ENCODE peak calls at places on chromosomes 16 and 17, in five cellular contexts. V is BJ, T is heart left ventricle, O is neural progenitor cell, Q is brain microvascular endothelial cell. E is an unnamed sample.

GRCh38 chr16:31260136-31260931 is 559 bp downstream of the ITGAM start:
- DNase-seq in V (no peak), T (no peak), O (no peak), Q (no peak), E (no peak)

GRCh38 chr17:66775262-66775661 is 59.7 kb upstream of the CACNG5 start:
- DNase-seq in V (no peak), T (no peak), O (no peak), Q (no peak), E (no peak)

GRCh38 chr16:87896924-87897562 is 27.7 kb upstream of the SLC7A5 start:
- DNase-seq in V (no peak), T (no peak), O (no peak), Q (no peak), E (no peak)

GRCh38 chr16:85425061-85425662 is 188.0 kb upstream of the GSE1 start:
- DNase-seq in V (no peak), T (no peak), O (peak), Q (no peak), E (no peak)

GRCh38 chr16:76059186-76059585 is 218.0 kb upstream of the CNTNAP4 start:
- DNase-seq in V (no peak), T (no peak), O (no peak), Q (no peak), E (no peak)

GRCh38 chr17:72512649-72513556 is 392.1 kb downstream of the SOX9 start:
- DNase-seq in V (no peak), T (no peak), O (no peak), Q (no peak), E (no peak)

GRCh38 chr17:77634710-77635109 is 323.8 kb upstream of the TNRC6C start:
- DNase-seq in V (no peak), T (no peak), O (peak), Q (no peak), E (no peak)

GRCh38 chr17:73393962-73394361 is 82.2 kb upstream of the CDC42EP4 start:
- DNase-seq in V (no peak), T (no peak), O (no peak), Q (peak), E (no peak)

GRCh38 chr17:71666047-71666446 is 454.8 kb upstream of the SOX9 start:
- DNase-seq in V (no peak), T (no peak), O (no peak), Q (no peak), E (no peak)

DNA sequence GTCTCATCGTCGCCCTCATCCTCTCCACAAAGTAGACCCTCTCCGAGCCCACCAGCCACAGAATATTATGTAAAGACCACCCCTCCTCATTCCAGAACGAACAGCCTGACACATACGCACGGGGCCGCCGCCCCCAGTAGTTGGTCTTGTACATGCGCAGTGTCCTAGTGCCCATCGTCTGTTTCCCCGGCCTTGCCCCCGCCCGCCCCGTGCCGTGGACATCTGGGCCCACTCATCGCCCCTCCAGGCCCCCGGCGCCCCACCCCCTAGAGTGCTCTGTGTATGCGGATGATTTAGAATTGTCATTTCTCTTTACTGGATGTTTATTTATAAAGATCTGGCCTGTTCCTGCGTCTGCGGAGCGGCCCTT is 475 bp upstream of the AMDHD2 start:
- DNase-seq in V (no peak), T (peak), O (no peak), Q (no peak), E (no peak)
- H3K4me3 ChIP-seq in V (no peak), T (peak), O (peak), Q (peak), E (no peak)

GRCh38 chr16:77721752-77722314 is 481 bp upstream of the NUDT7 start:
- DNase-seq in V (no peak), T (no peak), O (peak), Q (no peak), E (no peak)
- H3K4me3 ChIP-seq in V (no peak), T (peak), O (no peak), Q (no peak), E (no peak)

GRCh38 chr16:56470666-56471065 is 19.3 kb downstream of the OGFOD1 start:
- DNase-seq in V (no peak), T (no peak), O (no peak), Q (no peak), E (no peak)

GRCh38 chr16:56468800-56469199 is 17.4 kb downstream of the OGFOD1 start:
- DNase-seq in V (no peak), T (no peak), O (no peak), Q (no peak), E (no peak)

GRCh38 chr16:56475226-56475625 is 23.9 kb downstream of the OGFOD1 start:
- DNase-seq in V (no peak), T (no peak), O (no peak), Q (no peak), E (no peak)

GRCh38 chr16:56470232-56470631 is 18.9 kb downstream of the OGFOD1 start:
- DNase-seq in V (no peak), T (no peak), O (no peak), Q (no peak), E (no peak)

DNA sequence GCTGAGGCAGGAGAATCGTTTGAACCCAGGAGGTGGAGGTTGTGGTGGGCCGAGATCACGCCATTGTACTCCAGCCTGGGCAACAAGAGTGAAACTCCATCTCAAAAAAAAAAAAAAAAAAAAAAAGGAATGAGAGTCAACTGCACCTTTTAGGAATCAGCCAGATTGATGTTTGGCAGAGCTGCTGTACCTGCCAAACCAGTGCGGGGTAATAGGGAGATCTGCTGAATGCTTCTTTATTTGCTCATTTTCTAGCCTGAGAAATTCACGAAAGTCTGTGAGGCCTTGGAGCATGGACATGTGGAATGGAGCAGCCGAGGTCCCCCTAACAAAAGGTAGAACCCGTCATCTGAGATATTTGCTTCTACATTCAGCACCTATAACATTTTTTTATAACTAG is 18.4 kb downstream of the OGFOD1 start:
- DNase-seq in V (no peak), T (no peak), O (no peak), Q (no peak), E (no peak)
- H3K4me3 ChIP-seq in V (no peak), T (no peak), O (no peak), Q (no peak), E (no peak)

GRCh38 chr17:48722201-48722907 is at the start of gene PRAC1:
- DNase-seq in V (no peak), T (no peak), O (peak), Q (no peak), E (no peak)
- H3K4me3 ChIP-seq in V (no peak), T (no peak), O (no peak), Q (no peak), E (peak)

GRCh38 chr16:57826706-57827625 is 24.7 kb upstream of the KIFC3 start:
- DNase-seq in V (no peak), T (peak), O (no peak), Q (no peak), E (no peak)

GRCh38 chr16:57828272-57829161 is 26.2 kb upstream of the KIFC3 start:
- DNase-seq in V (no peak), T (no peak), O (no peak), Q (no peak), E (no peak)

GRCh38 chr16:57830890-57831484 is 28.7 kb upstream of the KIFC3 start:
- DNase-seq in V (no peak), T (no peak), O (no peak), Q (peak), E (no peak)

GRCh38 chr16:57826040-57826434 is 23.7 kb upstream of the KIFC3 start:
- DNase-seq in V (no peak), T (no peak), O (no peak), Q (no peak), E (no peak)

GRCh38 chr16:57829969-57830360 is 27.7 kb upstream of the KIFC3 start:
- DNase-seq in V (no peak), T (no peak), O (no peak), Q (no peak), E (no peak)
- H3K4me3 ChIP-seq in V (no peak), T (no peak), O (no peak), Q (no peak), E (no peak)

GRCh38 chr16:17469011-17469741 is 1.6 kb downstream of the XYLT1 start:
- DNase-seq in V (peak), T (no peak), O (peak), Q (peak), E (peak)
- H3K4me3 ChIP-seq in V (peak), T (peak), O (peak), Q (peak), E (peak)